ENCODE peak calls at places on chromosomes 16 and 17, in ten cellular contexts. Z, P, Y, D, N, R, B, T, G and A are unnamed samples.
A peak's percentile ranks its signal among the peaks of the same experiment; 100 is the strongest.

GRCh38 chr17:50950002-50950877 is 84.1 kb upstream of the TOB1 start:
- DNase-seq in Z (peak; percentile 86), P (peak; percentile 92), Y (peak; percentile 81), D (peak; percentile 80), N (peak; percentile 81), R (peak; percentile 91), B (peak; percentile 87), T (peak; percentile 96), G (peak; percentile 65), A (peak; percentile 72)

GRCh38 chr17:14198575-14198974 is 38.1 kb downstream of the CDRT15 start:
- DNase-seq in Z (no peak), P (no peak), Y (no peak), D (no peak), N (no peak), R (no peak), B (no peak), T (no peak), G (no peak), A (no peak)

GRCh38 chr17:41133880-41134735 is 6.2 kb downstream of the KRTAP4-6 start:
- DNase-seq in Z (no peak), P (no peak), Y (no peak), D (no peak), N (no peak), R (no peak), B (no peak), T (no peak), G (no peak), A (no peak)

GRCh38 chr17:17382060-17382449 is 78.9 kb downstream of the NT5M start:
- DNase-seq in Z (no peak), P (no peak), Y (no peak), D (no peak), N (no peak), R (no peak), B (no peak), T (no peak), G (no peak), A (no peak)

GRCh38 chr17:73393962-73394361 is 82.2 kb upstream of the CDC42EP4 start:
- DNase-seq in Z (no peak), P (no peak), Y (no peak), D (peak; percentile 43), N (no peak), R (no peak), B (no peak), T (no peak), G (peak; percentile 20), A (no peak)

GRCh38 chr17:50556803-50557202 is 3.7 kb upstream of the CACNA1G start:
- DNase-seq in Z (no peak), P (no peak), Y (peak; percentile 66), D (no peak), N (no peak), R (no peak), B (no peak), T (no peak), G (no peak), A (no peak)

GRCh38 chr16:85984947-85985451 is 86.0 kb downstream of the IRF8 start:
- DNase-seq in Z (no peak), P (no peak), Y (no peak), D (no peak), N (peak; percentile 47), R (peak; percentile 62), B (no peak), T (no peak), G (no peak), A (no peak)

GRCh38 chr17:59513934-59514841 is 51.2 kb upstream of the DHX40 start:
- DNase-seq in Z (no peak), P (peak; percentile 82), Y (peak; percentile 82), D (no peak), N (peak; percentile 78), R (peak; percentile 90), B (peak; percentile 91), T (no peak), G (peak; percentile 98), A (peak; percentile 67)

GRCh38 chr16:50195276-50195675 is 42.2 kb downstream of the TENT4B start:
- DNase-seq in Z (no peak), P (no peak), Y (no peak), D (no peak), N (no peak), R (no peak), B (no peak), T (no peak), G (no peak), A (no peak)

GRCh38 chr17:4492762-4493561 is 5.7 kb upstream of the SPNS2 start:
- DNase-seq in Z (peak; percentile 91), P (no peak), Y (peak; percentile 70), D (peak; percentile 69), N (peak; percentile 72), R (no peak), B (peak; percentile 69), T (no peak), G (peak; percentile 61), A (peak; percentile 42)

GRCh38 chr16:48965391-48965790 is 316.2 kb downstream of the CBLN1 start:
- DNase-seq in Z (no peak), P (no peak), Y (no peak), D (no peak), N (no peak), R (no peak), B (no peak), T (no peak), G (no peak), A (no peak)

GRCh38 chr16:23700509-23700908 is 12.5 kb downstream of the ERN2 start:
- DNase-seq in Z (peak; percentile 75), P (no peak), Y (no peak), D (peak; percentile 35), N (peak; percentile 56), R (no peak), B (no peak), T (no peak), G (no peak), A (no peak)

GRCh38 chr17:70168044-70168978 is 1.0 kb upstream of the KCNJ2 start:
- DNase-seq in Z (peak; percentile 65), P (peak; percentile 79), Y (peak; percentile 71), D (peak; percentile 19), N (peak; percentile 80), R (peak; percentile 73), B (peak; percentile 53), T (peak; percentile 93), G (no peak), A (peak; percentile 27)

DNA sequence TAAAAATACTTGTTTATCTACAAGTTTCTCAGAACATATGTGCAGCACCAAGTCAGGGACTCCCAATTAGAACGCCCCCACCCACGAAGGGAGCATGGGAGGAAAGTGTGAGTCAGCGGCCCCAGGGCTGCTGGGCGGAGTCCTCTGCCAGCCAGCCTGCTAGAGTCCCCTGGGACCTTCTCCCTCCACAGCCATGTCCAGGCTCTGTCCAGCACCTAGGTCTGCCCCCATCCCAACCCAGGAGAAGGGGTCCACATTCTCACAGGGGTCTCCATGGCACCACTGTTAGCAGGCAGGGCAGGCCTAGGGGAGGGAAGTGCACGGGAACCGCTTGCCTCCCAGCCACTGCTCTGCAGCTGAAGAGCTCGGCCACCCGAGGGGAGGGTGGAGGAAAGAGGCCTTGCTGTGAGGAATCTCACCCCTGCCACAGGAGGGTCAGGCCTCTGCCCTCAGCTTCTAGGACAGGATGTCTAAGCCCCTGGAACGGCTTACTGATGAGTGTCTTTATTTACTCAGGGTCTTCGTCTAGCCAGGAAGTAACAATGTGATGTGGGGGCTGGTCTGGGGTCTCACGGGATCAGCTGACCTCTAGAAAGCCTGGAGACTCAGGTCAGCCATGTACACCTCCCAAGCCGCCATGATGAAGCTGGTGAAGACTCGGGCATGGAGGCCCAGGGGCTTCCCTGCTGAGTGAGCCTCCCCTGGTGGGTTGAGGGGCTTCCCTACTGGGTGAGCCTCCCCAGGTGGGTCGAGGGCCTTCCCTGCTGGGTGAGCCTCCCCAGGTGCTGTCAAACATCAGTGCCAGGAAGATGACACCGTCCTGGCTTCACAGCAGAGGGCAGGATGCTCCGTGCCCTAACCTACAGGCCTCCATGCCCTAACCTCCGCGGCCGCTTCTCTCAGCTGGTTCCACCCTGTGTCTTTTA is 190.3 kb downstream of the RBFOX3 start:
- DNase-seq in Z (no peak), P (no peak), Y (no peak), D (peak; percentile 64), N (no peak), R (no peak), B (no peak), T (no peak), G (no peak), A (no peak)
- TF ChIP-seq EP300 in Z (no peak), P (no peak), Y (no peak), D (no peak), N (no peak), R (no peak), B (no peak), T (no peak), G (no peak), A (no peak)

DNA sequence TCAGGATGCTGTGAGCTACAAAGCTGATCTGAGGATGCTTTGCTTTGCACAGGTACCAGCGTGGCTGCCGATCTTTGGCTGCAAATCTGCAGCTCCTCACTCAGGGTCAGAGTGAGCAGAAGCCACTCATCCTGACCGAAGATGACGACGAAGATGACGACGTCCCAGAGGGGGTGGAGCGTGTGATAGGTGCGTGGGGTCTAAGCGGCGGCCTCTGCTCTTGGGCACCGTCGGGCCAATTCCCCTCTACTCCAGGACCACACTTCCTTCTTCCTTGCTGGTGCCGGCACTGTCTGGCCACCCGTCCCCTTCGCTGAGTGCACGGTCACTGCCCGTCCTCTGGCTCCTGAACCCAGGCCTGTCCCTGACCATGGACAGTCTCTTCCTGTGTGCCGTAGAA is 34.0 kb downstream of the ZNF750 start:
- DNase-seq in Z (no peak), P (no peak), Y (no peak), D (no peak), N (no peak), R (no peak), B (no peak), T (no peak), G (no peak), A (no peak)
- H3K36me3 ChIP-seq in Z (peaks cover 28% of the 10 kb centered on the region), P (peaks cover 51% of the 10 kb centered on the region), Y (peaks cover 56% of the 10 kb centered on the region), D (peaks cover 47% of the 10 kb centered on the region), N (no peaks in the 10 kb centered on the region), R (no peaks in the 10 kb centered on the region), B (no peaks in the 10 kb centered on the region), T (no peaks in the 10 kb centered on the region), G (peaks cover 41% of the 10 kb centered on the region), A (peaks cover 49% of the 10 kb centered on the region)

DNA sequence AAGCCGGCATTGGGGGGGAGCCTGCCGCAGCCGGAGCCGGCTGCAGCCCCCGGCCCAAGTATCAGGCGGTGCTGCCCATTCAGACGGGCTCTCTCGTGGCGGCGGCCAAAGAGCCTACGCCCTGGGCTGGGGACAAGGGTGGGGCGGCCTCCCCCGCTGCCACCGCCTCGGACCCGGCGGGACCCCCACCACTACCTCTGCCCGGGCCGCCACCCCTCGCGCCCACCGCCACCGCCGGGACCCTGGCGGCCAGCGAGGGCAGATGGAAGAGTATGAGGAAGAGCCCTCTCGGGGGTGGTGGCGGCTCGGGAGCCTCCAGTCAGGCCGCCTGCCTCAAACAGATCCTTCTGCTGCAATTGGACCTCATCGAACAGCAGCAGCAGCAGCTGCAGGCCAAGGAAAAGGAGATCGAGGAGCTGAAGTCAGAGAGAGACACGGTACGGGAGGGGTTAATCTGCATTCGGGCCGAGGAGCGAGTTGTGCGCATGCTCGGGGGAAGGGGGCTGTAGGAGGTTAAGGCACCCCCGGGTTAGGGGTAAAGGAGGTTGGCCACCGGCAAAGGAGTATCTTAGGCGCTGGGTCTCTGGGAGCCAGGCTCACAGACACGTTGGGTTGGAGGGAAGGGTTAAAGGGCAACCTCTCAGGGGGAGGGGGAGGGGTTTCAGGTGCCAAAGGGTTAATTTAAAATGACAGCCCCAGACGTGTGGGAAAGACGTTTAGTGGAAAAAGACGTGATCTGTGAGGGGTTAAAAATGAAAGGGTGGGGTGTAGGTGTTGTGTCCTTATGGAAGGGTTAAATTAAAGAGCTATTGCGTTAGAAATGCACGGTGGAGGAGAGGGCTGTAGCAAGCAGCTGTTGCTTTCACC is 1.4 kb downstream of the MSL1 start:
- DNase-seq in Z (peak; percentile 85), P (no peak), Y (no peak), D (peak; percentile 61), N (peak; percentile 57), R (no peak), B (peak; percentile 74), T (no peak), G (no peak), A (peak; percentile 26)
- TF ChIP-seq POLR2A in Z (peak; percentile 23), P (no peak), Y (no peak), D (no peak), N (peak; percentile 10), R (no peak), B (no peak), T (peak; percentile 8), G (peak; percentile 42), A (no peak)

GRCh38 chr17:47895254-47895855 is 681 bp upstream of the SP2 start:
- DNase-seq in Z (no peak), P (no peak), Y (peak; percentile 45), D (no peak), N (peak; percentile 60), R (no peak), B (no peak), T (peak; percentile 93), G (no peak), A (no peak)
- TF ChIP-seq EP300 in Z (no peak), P (no peak), Y (no peak), D (no peak), N (no peak), R (no peak), B (no peak), T (no peak), G (no peak), A (no peak)